ENCODE peak calls at places on chromosome 1, in seven cellular contexts. R is H1, S is K562, Y is GM12892, N is SK-N-SH, F is HepG2, D is GM12878. I is an unnamed sample.
A peak's percentile ranks its signal among the peaks of the same experiment; 100 is the strongest.

GRCh38 chr1:117146570-117147340 is 25.2 kb upstream of the TRIM45 start:
- DNase-seq in R (no peak), S (no peak), Y (no peak), N (no peak), F (no peak), D (no peak), I (no peak)

GRCh38 chr1:29833596-29833995 is 597.3 kb downstream of the PTPRU start:
- DNase-seq in R (no peak), S (no peak), Y (no peak), N (no peak), F (no peak), D (no peak), I (no peak)

GRCh38 chr1:225820522-225821120 is 10.7 kb downstream of the EPHX1 start:
- DNase-seq in R (no peak), S (no peak), Y (no peak), N (no peak), F (no peak), D (no peak), I (no peak)

GRCh38 chr1:34367954-34368353 is 191.2 kb downstream of the C1orf94 start:
- DNase-seq in R (peak; percentile 13), S (no peak), Y (no peak), N (no peak), F (no peak), D (no peak), I (no peak)

GRCh38 chr1:218985424-218985823 is 188.3 kb upstream of the LYPLAL1 start:
- DNase-seq in R (no peak), S (no peak), Y (no peak), N (no peak), F (no peak), D (no peak), I (no peak)

GRCh38 chr1:214844319-214844718 is 238.2 kb upstream of the KCNK2 start:
- DNase-seq in R (no peak), S (peak; percentile 19), Y (no peak), N (no peak), F (no peak), D (no peak), I (no peak)

GRCh38 chr1:157878059-157878458 is 36.5 kb upstream of the CD5L start:
- DNase-seq in R (no peak), S (peak; percentile 11), Y (no peak), N (peak; percentile 0), F (peak; percentile 45), D (no peak), I (no peak)

GRCh38 chr1:40646385-40646784 is 19.1 kb downstream of the RIMS3 start:
- DNase-seq in R (no peak), S (no peak), Y (no peak), N (no peak), F (peak; percentile 55), D (no peak), I (no peak)

GRCh38 chr1:8985915-8986813 is 40.1 kb downstream of the SLC2A7 start:
- DNase-seq in R (no peak), S (no peak), Y (no peak), N (no peak), F (peak; percentile 55), D (no peak), I (no peak)

GRCh38 chr1:21887216-21887736 is 49.8 kb downstream of the HSPG2 start:
- DNase-seq in R (no peak), S (no peak), Y (no peak), N (no peak), F (no peak), D (no peak), I (no peak)

GRCh38 chr1:18480315-18481189 is at the start of gene KLHDC7A:
- DNase-seq in R (peak; percentile 79), S (no peak), Y (no peak), N (no peak), F (peak; percentile 91), D (no peak), I (no peak)

GRCh38 chr1:234582186-234582585 is 27.8 kb downstream of the IRF2BP2 start:
- DNase-seq in R (no peak), S (no peak), Y (no peak), N (no peak), F (no peak), D (no peak), I (no peak)

GRCh38 chr1:41313661-41314131 is 47.5 kb upstream of the FOXO6 start:
- DNase-seq in R (peak; percentile 70), S (peak; percentile 59), Y (no peak), N (peak; percentile 47), F (peak; percentile 24), D (no peak), I (no peak)

GRCh38 chr1:221897312-221897711 is 155.4 kb upstream of the DUSP10 start:
- DNase-seq in R (no peak), S (no peak), Y (no peak), N (peak; percentile 57), F (no peak), D (no peak), I (no peak)

GRCh38 chr1:228487336-228488106 is at the start of gene RNF187:
- DNase-seq in R (peak; percentile 95), S (peak; percentile 66), Y (peak; percentile 88), N (peak; percentile 97), F (no peak), D (no peak), I (peak; percentile 88)
- TF ChIP-seq TAF1 in R (peak; percentile 35), S (peak; percentile 74), Y (no peak), N (no peak), F (peak; percentile 45), D (no peak), I (no peak)

DNA sequence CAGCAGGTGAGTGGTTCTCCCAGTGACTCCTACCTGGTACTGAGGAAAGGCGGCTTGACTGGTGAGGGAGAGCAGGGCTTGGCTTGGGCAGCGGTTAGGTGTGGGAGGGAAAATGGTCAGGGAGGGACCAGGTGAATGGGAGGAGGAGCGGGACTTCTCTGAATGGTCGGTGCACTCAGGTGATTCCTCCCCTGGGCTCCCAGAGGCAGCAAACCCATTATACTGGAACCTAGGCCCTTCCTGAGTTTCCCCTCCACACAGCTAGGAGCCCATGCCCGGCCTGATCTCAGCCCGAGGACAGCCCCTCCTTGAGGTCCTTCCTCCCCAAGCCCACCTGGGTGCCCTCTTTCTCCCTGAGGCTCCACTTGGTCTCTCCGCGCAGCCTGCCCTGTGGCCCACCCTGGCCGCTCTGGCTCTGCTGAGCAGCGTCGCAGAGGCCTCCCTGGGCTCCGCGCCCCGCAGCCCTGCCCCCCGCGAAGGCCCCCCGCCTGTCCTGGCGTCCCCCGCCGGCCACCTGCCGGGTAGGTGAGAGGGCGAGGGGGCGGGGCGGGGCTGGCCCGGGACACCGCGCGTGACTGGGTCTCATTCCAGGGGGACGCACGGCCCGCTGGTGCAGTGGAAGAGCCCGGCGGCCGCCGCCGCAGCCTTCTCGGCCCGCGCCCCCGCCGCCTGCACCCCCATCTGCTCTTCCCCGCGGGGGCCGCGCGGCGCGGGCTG is 2.3 kb downstream of the ARTN start:
- DNase-seq in R (peak; percentile 69), S (no peak), Y (no peak), N (no peak), F (no peak), D (no peak), I (no peak)
- TF ChIP-seq POLR2AphosphoS5 in R (no peak), S (no peak), Y (no peak), N (no peak), F (no peak), D (no peak), I (no peak)

GRCh38 chr1:44634790-44635189 is 39.5 kb downstream of the TMEM53 start:
- DNase-seq in R (no peak), S (no peak), Y (no peak), N (no peak), F (no peak), D (no peak), I (no peak)
- TF ChIP-seq TAF1 in R (no peak), S (no peak), Y (no peak), N (no peak), F (no peak), D (no peak), I (no peak)

GRCh38 chr1:67404212-67404620 is 26.0 kb downstream of the SERBP1 start:
- DNase-seq in R (no peak), S (no peak), Y (no peak), N (no peak), F (no peak), D (no peak), I (no peak)
- TF ChIP-seq POLR2AphosphoS5 in R (peak; percentile 41), S (no peak), Y (no peak), N (peak; percentile 58), F (no peak), D (no peak), I (no peak)

GRCh38 chr1:211944733-211945500 is 90.4 kb downstream of the INTS7 start:
- DNase-seq in R (no peak), S (no peak), Y (no peak), N (no peak), F (peak; percentile 94), D (no peak), I (no peak)
- TF ChIP-seq TAF1 in R (no peak), S (no peak), Y (no peak), N (no peak), F (no peak), D (no peak), I (no peak)

GRCh38 chr1:209156991-209157390 is 426.5 kb upstream of the CAMK1G start:
- DNase-seq in R (no peak), S (no peak), Y (no peak), N (no peak), F (no peak), D (no peak), I (no peak)

GRCh38 chr1:209155556-209155955 is 428.0 kb upstream of the CAMK1G start:
- DNase-seq in R (no peak), S (no peak), Y (no peak), N (no peak), F (no peak), D (no peak), I (no peak)

GRCh38 chr1:209160230-209160629 is 423.3 kb upstream of the CAMK1G start:
- DNase-seq in R (no peak), S (no peak), Y (no peak), N (no peak), F (no peak), D (no peak), I (no peak)

GRCh38 chr1:209158851-209159250 is 424.7 kb upstream of the CAMK1G start:
- DNase-seq in R (no peak), S (no peak), Y (no peak), N (no peak), F (no peak), D (no peak), I (no peak)

GRCh38 chr1:209157514-209158285 is 425.8 kb upstream of the CAMK1G start:
- DNase-seq in R (no peak), S (no peak), Y (no peak), N (no peak), F (no peak), D (no peak), I (no peak)
- TF ChIP-seq POLR2AphosphoS5 in R (no peak), S (no peak), Y (no peak), N (no peak), F (no peak), D (no peak), I (no peak)

I was measured in GM12891.